ENCODE peak calls at places on chromosomes 11 and 22, in four cellular contexts. One of them, this sample, is unnamed. For H3K4me1, the result is how much of the 10 kb centered on the place peaks cover.

GRCh38 chr11:124329787-124330478 is 9.9 kb upstream of the OR8D2 start:
- DNase-seq in PC-3: peak
- DNase-seq in GM23338: peak
- DNase-seq in PC-9: no peak
- DNase-seq in this sample: peak

GRCh38 chr11:47485112-47485511 is 36.2 kb upstream of the RAPSN start:
- DNase-seq in PC-3: no peak
- DNase-seq in GM23338: no peak
- DNase-seq in PC-9: peak
- DNase-seq in this sample: no peak

GRCh38 chr11:61004841-61005240 is 33.4 kb downstream of the CD6 start:
- DNase-seq in PC-3: no peak
- DNase-seq in GM23338: no peak
- DNase-seq in PC-9: no peak
- DNase-seq in this sample: peak

GRCh38 chr11:70467196-70468085 is 69.1 kb downstream of the CTTN start:
- DNase-seq in PC-3: peak
- DNase-seq in GM23338: peak
- DNase-seq in PC-9: peak
- DNase-seq in this sample: peak

GRCh38 chr11:11946180-11946579 is 62.2 kb downstream of the DKK3 start:
- DNase-seq in PC-3: peak
- DNase-seq in GM23338: no peak
- DNase-seq in PC-9: no peak
- DNase-seq in this sample: no peak

GRCh38 chr11:73141031-73141308 is 1.1 kb downstream of the FCHSD2 start:
- DNase-seq in PC-3: peak
- DNase-seq in GM23338: no peak
- DNase-seq in PC-9: no peak
- DNase-seq in this sample: no peak

GRCh38 chr22:37521236-37521739 is 2.1 kb upstream of the CARD10 start:
- DNase-seq in PC-3: no peak
- DNase-seq in GM23338: no peak
- DNase-seq in PC-9: no peak
- DNase-seq in this sample: no peak

GRCh38 chr11:101835465-101836063 is 79.2 kb upstream of the CEP126 start:
- DNase-seq in PC-3: peak
- DNase-seq in GM23338: no peak
- DNase-seq in PC-9: no peak
- DNase-seq in this sample: no peak

GRCh38 chr22:31730344-31730711 is 19.6 kb downstream of the PRR14L start:
- DNase-seq in PC-3: no peak
- DNase-seq in GM23338: peak
- DNase-seq in PC-9: no peak
- DNase-seq in this sample: no peak

GRCh38 chr11:77524539-77524938 is 50.6 kb upstream of the PAK1 start:
- DNase-seq in PC-3: no peak
- DNase-seq in GM23338: no peak
- DNase-seq in PC-9: no peak
- DNase-seq in this sample: no peak

GRCh38 chr11:18427240-18427639 is 15.1 kb downstream of the LDHC start:
- DNase-seq in PC-3: no peak
- DNase-seq in GM23338: no peak
- DNase-seq in PC-9: no peak
- DNase-seq in this sample: no peak

GRCh38 chr11:86639172-86639571 is 33.2 kb downstream of the ME3 start:
- DNase-seq in PC-3: peak
- DNase-seq in GM23338: no peak
- DNase-seq in PC-9: no peak
- DNase-seq in this sample: no peak

GRCh38 chr11:61041755-61042518 is 60.4 kb upstream of the CD5 start:
- DNase-seq in PC-3: peak
- DNase-seq in GM23338: peak
- DNase-seq in PC-9: peak
- DNase-seq in this sample: no peak

GRCh38 chr11:65558785-65559509 is 788 bp upstream of the LTBP3 start:
- DNase-seq in PC-3: no peak
- DNase-seq in GM23338: no peak
- DNase-seq in PC-9: no peak
- DNase-seq in this sample: peak

DNA sequence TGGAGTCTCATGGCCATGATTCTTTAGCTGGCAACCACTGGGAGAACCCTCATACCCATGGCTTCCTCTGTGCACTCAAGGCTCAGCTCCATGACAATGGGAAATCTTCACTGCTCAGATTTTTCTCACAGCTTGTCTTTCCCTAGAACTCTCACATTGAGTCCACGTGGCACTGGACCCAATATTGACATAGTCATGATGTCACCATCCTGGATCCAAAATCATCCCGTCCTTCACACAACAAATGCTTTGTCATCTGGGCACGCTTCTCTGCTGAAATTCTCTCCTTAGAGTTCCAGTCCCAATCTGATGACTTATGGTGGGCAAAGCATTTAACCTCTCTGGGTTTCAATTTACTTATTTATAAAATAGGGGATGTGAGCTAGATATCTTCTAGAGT is 37.7 kb upstream of the CD44 start:
- DNase-seq in PC-3: peak
- DNase-seq in GM23338: no peak
- DNase-seq in PC-9: no peak
- DNase-seq in this sample: no peak
- H3K4me1 ChIP-seq in PC-3: under half
- H3K4me1 ChIP-seq in GM23338: under half
- H3K4me1 ChIP-seq in PC-9: under half
- H3K4me1 ChIP-seq in this sample: under half

GRCh38 chr11:43556892-43557291 is 123.6 kb upstream of the HSD17B12 start:
- DNase-seq in PC-3: no peak
- DNase-seq in GM23338: no peak
- DNase-seq in PC-9: no peak
- DNase-seq in this sample: no peak

GRCh38 chr11:43554148-43554473 is 126.4 kb upstream of the HSD17B12 start:
- DNase-seq in PC-3: no peak
- DNase-seq in GM23338: no peak
- DNase-seq in PC-9: no peak
- DNase-seq in this sample: no peak

GRCh38 chr11:43556269-43556668 is 124.3 kb upstream of the HSD17B12 start:
- DNase-seq in PC-3: no peak
- DNase-seq in GM23338: peak
- DNase-seq in PC-9: no peak
- DNase-seq in this sample: no peak

GRCh38 chr11:43557553-43558031 is 122.9 kb upstream of the HSD17B12 start:
- DNase-seq in PC-3: peak
- DNase-seq in GM23338: peak
- DNase-seq in PC-9: no peak
- DNase-seq in this sample: peak

DNA sequence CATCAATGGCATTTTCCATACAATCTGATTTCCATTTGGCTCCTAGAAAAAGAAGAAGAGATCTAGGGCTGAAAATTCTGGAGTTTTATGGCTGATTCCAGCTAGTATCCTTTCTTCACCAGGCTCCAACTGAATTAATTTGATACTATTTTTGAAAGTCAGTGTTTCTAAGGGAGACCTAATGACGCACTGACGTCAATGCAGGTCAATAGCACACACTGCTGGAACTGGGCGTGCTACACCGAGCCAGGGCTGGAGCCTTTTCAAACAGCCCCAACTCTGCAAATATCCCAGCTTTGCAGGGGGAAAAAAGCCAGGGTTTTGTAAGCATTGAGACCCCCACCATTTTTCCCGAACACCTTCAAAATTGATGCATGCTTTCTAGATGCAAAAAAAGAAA is 124.7 kb upstream of the HSD17B12 start:
- DNase-seq in PC-3: peak
- DNase-seq in GM23338: no peak
- DNase-seq in PC-9: no peak
- DNase-seq in this sample: peak
- TF ChIP-seq EZH2 in PC-3: no peak
- TF ChIP-seq EZH2 in GM23338: no peak
- TF ChIP-seq EZH2 in PC-9: no peak
- TF ChIP-seq EZH2 in this sample: no peak

DNA sequence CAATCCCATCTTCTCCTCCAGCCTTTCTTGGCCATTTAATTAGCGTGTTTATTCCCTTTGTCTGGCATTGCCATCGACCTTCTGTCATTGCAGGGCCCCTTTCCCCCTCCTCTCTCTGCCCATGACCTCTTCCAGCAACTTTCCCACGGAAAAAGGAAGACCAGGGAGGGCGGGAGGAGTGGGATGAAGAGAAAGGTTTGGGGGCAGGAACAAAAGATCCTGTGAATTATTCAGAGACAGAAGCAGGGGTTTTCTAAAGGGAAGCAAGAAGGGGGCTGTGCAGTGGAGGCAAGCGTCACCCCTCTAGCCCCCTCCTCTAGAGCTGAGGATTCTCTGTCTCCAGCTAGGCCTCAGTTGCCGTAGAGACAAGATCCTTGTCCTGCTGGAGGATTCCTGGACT is 12.9 kb downstream of the DTX4 start:
- DNase-seq in PC-3: no peak
- DNase-seq in GM23338: no peak
- DNase-seq in PC-9: no peak
- DNase-seq in this sample: no peak
- H3K4me1 ChIP-seq in PC-3: under half
- H3K4me1 ChIP-seq in GM23338: under half
- H3K4me1 ChIP-seq in PC-9: half or more
- H3K4me1 ChIP-seq in this sample: under half

DNA sequence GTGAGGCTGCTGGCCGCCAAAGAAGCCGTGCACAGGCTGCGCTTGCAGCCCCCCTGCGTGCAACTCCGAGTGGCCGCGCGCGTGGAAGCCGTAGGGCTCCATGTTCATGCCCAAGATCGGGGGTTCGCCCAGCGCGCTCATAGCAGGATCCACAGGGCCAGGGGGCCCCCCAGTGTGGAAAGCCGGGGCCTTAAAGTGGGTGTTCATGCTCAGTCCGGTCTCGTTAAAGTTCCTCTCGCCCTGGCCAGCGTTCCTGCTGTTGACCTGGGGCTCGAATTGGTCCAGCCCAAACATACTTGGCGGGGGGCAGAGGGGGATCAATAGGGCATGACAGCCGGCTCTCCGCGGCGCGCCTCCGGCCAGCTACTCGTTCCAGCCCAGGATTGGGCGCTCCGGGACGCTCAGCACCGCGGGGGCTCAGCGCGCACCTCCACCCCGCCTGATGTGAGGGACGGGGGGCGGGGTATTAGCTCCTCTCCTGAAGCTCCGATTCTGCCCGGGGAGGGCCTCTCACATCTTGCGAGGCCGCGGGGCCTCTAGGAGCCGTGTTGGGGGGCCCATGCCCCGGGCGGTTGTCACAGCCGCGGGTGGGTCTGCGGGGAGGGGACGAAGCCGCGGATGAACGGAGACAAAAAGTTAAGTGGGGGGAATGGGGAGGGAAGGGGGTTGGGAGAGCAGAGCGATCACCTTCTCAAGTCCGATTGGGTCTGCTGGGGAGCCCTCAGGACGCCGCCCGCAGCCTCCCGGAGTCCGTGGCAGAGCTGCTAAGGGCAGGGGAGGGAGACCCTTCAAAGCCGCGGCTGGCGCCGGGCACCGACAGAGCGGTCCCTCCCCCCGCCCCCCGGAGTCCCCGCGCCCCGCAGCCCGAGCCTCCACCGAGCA is 1.1 kb downstream of the MN1 start:
- DNase-seq in PC-3: no peak
- DNase-seq in GM23338: no peak
- DNase-seq in PC-9: peak
- DNase-seq in this sample: peak
- TF ChIP-seq EZH2 in PC-3: no peak
- TF ChIP-seq EZH2 in GM23338: peak
- TF ChIP-seq EZH2 in PC-9: no peak
- TF ChIP-seq EZH2 in this sample: no peak

DNA sequence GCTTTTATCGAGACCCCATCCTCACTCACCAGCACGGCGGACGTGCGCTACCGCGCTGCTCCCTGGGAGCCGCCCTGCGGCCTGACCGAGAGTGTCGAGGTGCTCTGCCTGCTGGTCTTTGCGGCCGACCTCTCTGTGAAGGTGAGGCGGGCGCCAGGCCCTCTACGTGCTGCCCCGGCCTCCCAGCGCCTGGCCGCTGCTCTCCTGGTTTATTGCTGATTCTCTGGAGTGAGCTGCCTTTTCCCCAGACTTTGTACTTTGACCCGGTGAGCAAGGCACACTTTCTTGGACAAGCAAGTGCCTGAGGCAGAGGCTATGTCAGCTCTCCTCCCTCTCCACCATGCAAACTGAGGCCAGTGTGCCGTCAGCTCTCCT is 6.5 kb downstream of the TPCN2 start:
- DNase-seq in PC-3: no peak
- DNase-seq in GM23338: no peak
- DNase-seq in PC-9: no peak
- DNase-seq in this sample: no peak
- H3K4me1 ChIP-seq in PC-3: under half
- H3K4me1 ChIP-seq in GM23338: under half
- H3K4me1 ChIP-seq in PC-9: under half
- H3K4me1 ChIP-seq in this sample: under half